ENCODE peak calls at places on chromosomes 6 and 20, in seven cellular contexts. L is sigmoid colon; T is breast epithelium; B is activated CD4-positive, alpha-beta T cell treated with anti-CD3 and anti-CD28 coated beads for 48 hours; Y is AG04449; N is WTC11; D is mesothelial cell of epicardium. M is an unnamed sample.

GRCh38 chr6:135811644-135812043 is 39.9 kb upstream of the PDE7B start:
- DNase-seq in L (no peak), T (no peak), B (no peak), Y (no peak), N (no peak), D (no peak), M (no peak)

GRCh38 chr6:29561091-29561490 is 1.6 kb upstream of the UBD start:
- DNase-seq in L (no peak), T (no peak), B (no peak), Y (no peak), N (no peak), D (no peak), M (no peak)

GRCh38 chr20:57548177-57549058 is 12.5 kb upstream of the PCK1 start:
- DNase-seq in L (peak), T (no peak), B (no peak), Y (no peak), N (no peak), D (peak), M (no peak)

GRCh38 chr6:36029464-36029863 is 1.9 kb downstream of the MAPK14 start:
- DNase-seq in L (no peak), T (no peak), B (no peak), Y (no peak), N (no peak), D (no peak), M (no peak)

GRCh38 chr6:138418118-138418742 is 14.2 kb downstream of the HEBP2 start:
- DNase-seq in L (no peak), T (no peak), B (no peak), Y (no peak), N (no peak), D (no peak), M (peak)

GRCh38 chr6:148851683-148852556 is 105.1 kb downstream of the UST start:
- DNase-seq in L (no peak), T (no peak), B (no peak), Y (no peak), N (no peak), D (no peak), M (peak)

GRCh38 chr6:44645276-44645675 is 257.8 kb downstream of the CDC5L start:
- DNase-seq in L (no peak), T (no peak), B (no peak), Y (no peak), N (no peak), D (no peak), M (no peak)

GRCh38 chr20:59830107-59831023 is 103.1 kb downstream of the SYCP2 start:
- DNase-seq in L (no peak), T (no peak), B (no peak), Y (no peak), N (no peak), D (peak), M (no peak)

GRCh38 chr20:36823126-36823525 is 49.6 kb upstream of the DSN1 start:
- DNase-seq in L (no peak), T (no peak), B (no peak), Y (no peak), N (no peak), D (no peak), M (no peak)

GRCh38 chr6:160180706-160181105 is 59.1 kb downstream of the SLC22A1 start:
- DNase-seq in L (no peak), T (no peak), B (no peak), Y (no peak), N (no peak), D (no peak), M (no peak)

GRCh38 chr6:157194643-157195042 is 128.7 kb downstream of the TMEM242 start:
- DNase-seq in L (no peak), T (no peak), B (no peak), Y (no peak), N (no peak), D (no peak), M (no peak)

GRCh38 chr20:4150095-4150492 is 134.7 kb upstream of the RNF24 start:
- DNase-seq in L (peak), T (peak), B (no peak), Y (no peak), N (no peak), D (no peak), M (peak)

GRCh38 chr6:156852147-156852857 is 75.1 kb downstream of the ARID1B start:
- DNase-seq in L (no peak), T (no peak), B (no peak), Y (no peak), N (no peak), D (no peak), M (no peak)

GRCh38 chr6:144330588-144330987 is 45.5 kb downstream of the UTRN start:
- DNase-seq in L (no peak), T (peak), B (no peak), Y (no peak), N (peak), D (peak), M (no peak)

GRCh38 chr6:37517411-37517812 is 17.7 kb upstream of the CCDC167 start:
- DNase-seq in L (no peak), T (no peak), B (peak), Y (no peak), N (no peak), D (no peak), M (no peak)

GRCh38 chr6:128209771-128210170 is 308.9 kb upstream of the THEMIS start:
- DNase-seq in L (no peak), T (no peak), B (no peak), Y (peak), N (no peak), D (no peak), M (no peak)

GRCh38 chr6:138088307-138088744 is 18.9 kb downstream of the PERP start:
- DNase-seq in L (no peak), T (no peak), B (no peak), Y (peak), N (no peak), D (no peak), M (no peak)

GRCh38 chr6:141580988-141581387 is 551.7 kb upstream of the GJE1 start:
- DNase-seq in L (no peak), T (no peak), B (no peak), Y (no peak), N (no peak), D (no peak), M (no peak)

GRCh38 chr20:51760905-51761544 is 7.2 kb downstream of the ATP9A start:
- DNase-seq in L (no peak), T (no peak), B (no peak), Y (no peak), N (no peak), D (no peak), M (no peak)

GRCh38 chr20:63518351-63518861 is 2.2 kb upstream of the PPDPF start:
- DNase-seq in L (no peak), T (no peak), B (no peak), Y (no peak), N (no peak), D (no peak), M (no peak)

M was measured in ecto neural progenitor cell.